ENCODE peak calls at places on chromosomes 3 and 15, in nine cellular contexts. Z, T, X, B, D, E, J, N and S are unnamed samples.
A peak's percentile ranks its signal among the peaks of the same experiment; 100 is the strongest.

GRCh38 chr3:36964827-36965226 is 20.0 kb upstream of the TRANK1 start:
- DNase-seq in Z (no peak), T (no peak), X (no peak), B (no peak), D (no peak), E (no peak), J (no peak), N (no peak), S (no peak)

GRCh38 chr15:74302821-74303359 is 64.6 kb downstream of the CYP11A1 start:
- DNase-seq in Z (peak; percentile 50), T (no peak), X (peak; percentile 41), B (peak; percentile 46), D (peak; percentile 45), E (peak; percentile 80), J (peak; percentile 57), N (no peak), S (peak; percentile 32)

GRCh38 chr15:88998980-88999713 is 86.0 kb upstream of the MFGE8 start:
- DNase-seq in Z (no peak), T (no peak), X (no peak), B (no peak), D (peak; percentile 5), E (peak; percentile 55), J (no peak), N (no peak), S (no peak)

GRCh38 chr3:66153961-66154923 is 66.6 kb upstream of the SLC25A26 start:
- DNase-seq in Z (peak; percentile 52), T (no peak), X (peak; percentile 1), B (no peak), D (no peak), E (peak; percentile 37), J (no peak), N (peak; percentile 19), S (no peak)

GRCh38 chr3:185979721-185980121 is 41.9 kb upstream of the TRA2B start:
- DNase-seq in Z (no peak), T (no peak), X (no peak), B (no peak), D (no peak), E (no peak), J (no peak), N (no peak), S (no peak)

GRCh38 chr3:123695731-123696640 is 111.1 kb upstream of the HACD2 start:
- DNase-seq in Z (peak; percentile 28), T (no peak), X (no peak), B (no peak), D (no peak), E (no peak), J (no peak), N (no peak), S (no peak)

GRCh38 chr15:23687143-23687470 is at the start of gene NDN:
- DNase-seq in Z (peak; percentile 68), T (peak; percentile 78), X (peak; percentile 63), B (peak; percentile 43), D (no peak), E (peak; percentile 86), J (peak; percentile 62), N (peak; percentile 45), S (peak; percentile 41)

GRCh38 chr3:58161435-58162398 is 49.1 kb downstream of the DNASE1L3 start:
- DNase-seq in Z (peak; percentile 96), T (peak; percentile 70), X (peak; percentile 89), B (peak; percentile 75), D (no peak), E (no peak), J (peak; percentile 91), N (no peak), S (peak; percentile 69)

GRCh38 chr3:87761341-87761740 is 297.5 kb downstream of the CGGBP1 start:
- DNase-seq in Z (no peak), T (no peak), X (no peak), B (no peak), D (no peak), E (no peak), J (no peak), N (no peak), S (no peak)

GRCh38 chr3:14377838-14378169 is 24.6 kb upstream of the SLC6A6 start:
- DNase-seq in Z (no peak), T (peak; percentile 74), X (peak; percentile 34), B (no peak), D (peak; percentile 76), E (no peak), J (no peak), N (no peak), S (peak; percentile 37)

GRCh38 chr15:48040166-48040817 is 80.5 kb upstream of the SLC24A5 start:
- DNase-seq in Z (peak; percentile 26), T (no peak), X (peak; percentile 57), B (no peak), D (no peak), E (peak; percentile 34), J (no peak), N (no peak), S (peak; percentile 30)

GRCh38 chr3:53227993-53228885 is 27.6 kb downstream of the TKT start:
- DNase-seq in Z (no peak), T (peak; percentile 47), X (no peak), B (no peak), D (no peak), E (no peak), J (no peak), N (no peak), S (no peak)

GRCh38 chr3:53225181-53225580 is 30.6 kb downstream of the TKT start:
- DNase-seq in Z (no peak), T (peak; percentile 51), X (no peak), B (no peak), D (no peak), E (no peak), J (no peak), N (no peak), S (no peak)

GRCh38 chr3:53225651-53226050 is 30.2 kb downstream of the TKT start:
- DNase-seq in Z (no peak), T (peak; percentile 46), X (no peak), B (no peak), D (no peak), E (no peak), J (no peak), N (no peak), S (no peak)

GRCh38 chr3:53226142-53226840 is 29.5 kb downstream of the TKT start:
- DNase-seq in Z (no peak), T (peak; percentile 36), X (no peak), B (no peak), D (no peak), E (no peak), J (no peak), N (no peak), S (no peak)

GRCh38 chr3:53226841-53227407 is 28.9 kb downstream of the TKT start:
- DNase-seq in Z (no peak), T (peak; percentile 45), X (no peak), B (no peak), D (no peak), E (no peak), J (no peak), N (no peak), S (no peak)
- H3K36me3 ChIP-seq in Z (peaks cover 58% of the 10 kb centered on the region), T (peaks cover 86% of the 10 kb centered on the region), X (peaks cover 87% of the 10 kb centered on the region), B (peaks cover 96% of the 10 kb centered on the region), D (peaks cover 100% of the 10 kb centered on the region), E (no peaks in the 10 kb centered on the region), J (no peaks in the 10 kb centered on the region), N (peaks cover 90% of the 10 kb centered on the region), S (peaks cover 8% of the 10 kb centered on the region)

DNA sequence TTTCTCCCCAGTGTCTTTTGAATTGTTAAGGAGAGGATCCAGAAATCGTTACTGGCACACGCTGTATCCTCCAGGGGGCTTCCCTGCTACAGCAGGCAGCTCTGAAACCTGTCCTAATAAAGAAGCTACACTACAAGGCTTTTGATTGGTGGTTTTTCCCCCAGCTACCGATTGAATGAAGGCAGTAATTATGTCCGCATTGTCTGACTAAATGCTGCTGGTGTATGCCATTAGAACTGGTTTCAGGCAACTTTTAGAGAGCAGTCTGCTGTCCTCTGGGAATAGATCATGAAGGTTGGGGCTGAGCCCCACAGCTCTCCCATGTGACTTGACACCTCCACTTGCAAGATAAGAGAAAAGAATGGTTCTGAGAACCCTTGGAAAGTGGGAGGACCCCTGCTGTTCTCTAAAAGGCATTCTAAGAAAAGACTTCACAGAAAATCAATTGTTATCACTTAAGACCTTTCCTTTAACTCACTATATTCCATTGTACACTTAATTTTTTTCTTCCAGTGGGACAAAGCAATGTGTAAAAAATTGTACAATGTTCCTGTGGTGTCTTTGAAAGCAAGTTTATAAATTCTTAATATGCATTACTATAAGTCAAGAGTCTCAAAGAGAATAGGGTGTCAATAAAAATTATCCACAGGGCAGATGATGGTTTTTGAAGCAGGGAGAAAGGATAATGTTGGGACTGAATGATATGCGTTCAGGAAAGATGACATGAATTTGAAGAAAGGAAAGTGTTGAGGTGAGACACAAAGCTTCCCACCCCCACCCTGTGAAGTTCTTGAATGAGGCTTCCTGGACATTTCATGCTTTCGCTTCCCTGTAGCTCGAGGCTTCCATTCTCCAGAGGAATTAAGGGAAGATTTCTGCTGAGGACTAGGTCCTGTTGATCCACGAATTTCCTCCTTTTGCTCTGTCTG is 53.0 kb upstream of the DAZL start:
- DNase-seq in Z (peak; percentile 27), T (no peak), X (no peak), B (no peak), D (peak; percentile 5), E (peak; percentile 89), J (no peak), N (no peak), S (no peak)
- H3K27ac ChIP-seq in Z (no peak overlapping the region), T (no peak overlapping the region), X (no peak overlapping the region), B (no peak overlapping the region), D (no peak overlapping the region), E (peak overlapping the region; percentile 94), J (no peak overlapping the region), N (no peak overlapping the region), S (no peak overlapping the region)

GRCh38 chr15:79872358-79873017 is 24.3 kb downstream of the MTHFS start:
- DNase-seq in Z (peak; percentile 72), T (no peak), X (peak; percentile 5), B (no peak), D (no peak), E (no peak), J (no peak), N (no peak), S (no peak)

GRCh38 chr15:79874242-79874641 is 22.6 kb downstream of the MTHFS start:
- DNase-seq in Z (no peak), T (no peak), X (no peak), B (no peak), D (no peak), E (no peak), J (no peak), N (no peak), S (no peak)

GRCh38 chr15:79878078-79878705 is 18.6 kb downstream of the MTHFS start:
- DNase-seq in Z (no peak), T (no peak), X (no peak), B (no peak), D (peak; percentile 26), E (no peak), J (no peak), N (no peak), S (no peak)

GRCh38 chr15:79875213-79875612 is 21.6 kb downstream of the MTHFS start:
- DNase-seq in Z (no peak), T (no peak), X (no peak), B (no peak), D (no peak), E (no peak), J (no peak), N (no peak), S (no peak)
- H3K36me3 ChIP-seq in Z (peaks cover 6% of the 10 kb centered on the region), T (peaks cover 23% of the 10 kb centered on the region), X (no peaks in the 10 kb centered on the region), B (peaks cover 66% of the 10 kb centered on the region), D (peaks cover 73% of the 10 kb centered on the region), E (peaks cover 24% of the 10 kb centered on the region), J (no peaks in the 10 kb centered on the region), N (peaks cover 79% of the 10 kb centered on the region), S (peaks cover 2% of the 10 kb centered on the region)

DNA sequence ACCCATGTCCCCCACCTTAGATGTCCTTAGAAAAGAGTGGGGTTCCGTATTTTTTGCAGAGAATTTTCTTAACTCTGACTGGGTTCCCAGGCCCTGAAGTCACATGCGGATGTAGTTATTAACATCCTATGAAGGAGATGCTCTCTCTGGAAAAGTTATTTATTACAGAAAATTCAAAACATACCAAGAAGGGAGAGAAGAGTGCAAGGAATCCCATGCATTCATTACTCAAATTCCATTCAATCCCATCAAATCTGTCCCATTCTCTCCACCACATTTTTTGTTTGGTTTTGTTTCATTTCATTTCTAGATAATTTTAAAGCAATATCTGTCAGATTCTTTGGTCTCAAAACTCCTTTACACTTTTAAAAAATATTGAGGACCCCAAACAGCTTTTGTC is 34.3 kb upstream of the ANKRD34C start:
- DNase-seq in Z (no peak), T (no peak), X (no peak), B (no peak), D (no peak), E (no peak), J (no peak), N (no peak), S (no peak)
- H3K27ac ChIP-seq in Z (no peak overlapping the region), T (no peak overlapping the region), X (no peak overlapping the region), B (no peak overlapping the region), D (no peak overlapping the region), E (no peak overlapping the region), J (no peak overlapping the region), N (no peak overlapping the region), S (no peak overlapping the region)